ENCODE peak calls at places on chromosomes 12 and 14, in eight cellular contexts. T is activated CD8-positive, alpha-beta memory T cell treated with anti-CD3 and anti-CD28 coated beads for 48 hours; J is SW480; N is mucosa of gallbladder; W is ACHN; Q is sciatic nerve; V is stimulated activated effector memory CD8-positive, alpha-beta T cell treated with anti-CD3 and anti-CD28 coated beads, Interleukin-12 subunit alpha, Interleukin-12 subunit beta, amount 100 ng/mL, for 72 hours; G is SK-N-SH. D is an unnamed sample.

GRCh38 chr14:90388437-90388836 is 8.4 kb upstream of the CALM1 start:
- DNase-seq in T (no peak), W (peak; percentile 82), V (no peak), J (peak; percentile 74), N (peak; percentile 30), G (no peak), Q (no peak), D (no peak)

GRCh38 chr12:116673713-116674112 is 64.2 kb downstream of the SPRING1 start:
- DNase-seq in V (no peak), Q (no peak), T (no peak), J (peak; percentile 17), W (peak; percentile 26), G (no peak), N (no peak), D (no peak)

GRCh38 chr14:92956961-92957360 is 34.0 kb downstream of the CHGA start:
- DNase-seq in W (no peak), G (no peak), T (no peak), N (no peak), V (no peak), Q (no peak), J (no peak), D (no peak)

GRCh38 chr14:81729622-81730021 is 196.0 kb upstream of the SEL1L start:
- DNase-seq in V (no peak), Q (no peak), W (no peak), G (no peak), T (no peak), J (no peak), N (no peak), D (no peak)

GRCh38 chr14:56555921-56556570 is 23.6 kb upstream of the TMEM260 start:
- DNase-seq in T (no peak), V (no peak), J (peak; percentile 75), W (peak; percentile 32), Q (no peak), N (no peak), G (peak; percentile 11), D (peak; percentile 67)

GRCh38 chr12:56839489-56840442 is 76.6 kb downstream of the HSD17B6 start:
- DNase-seq in J (peak; percentile 48), G (peak; percentile 23), W (peak; percentile 69), N (peak; percentile 48), Q (peak; percentile 63), V (no peak), T (no peak), D (no peak)

GRCh38 chr12:116222358-116222757 is 55.1 kb downstream of the MED13L start:
- DNase-seq in N (peak; percentile 84), Q (peak; percentile 86), W (peak; percentile 67), V (no peak), G (no peak), J (peak; percentile 16), T (no peak), D (peak; percentile 20)

GRCh38 chr14:81275305-81275950 is 54.7 kb upstream of the GTF2A1 start:
- DNase-seq in W (no peak), G (no peak), J (no peak), V (no peak), T (no peak), Q (no peak), N (no peak), D (no peak)

GRCh38 chr14:92460541-92460915 is 53.1 kb upstream of the RIN3 start:
- DNase-seq in V (no peak), N (no peak), Q (peak; percentile 23), G (no peak), J (no peak), W (no peak), T (no peak), D (no peak)

GRCh38 chr14:75184447-75184846 is 8.0 kb upstream of the TMED10 start:
- DNase-seq in G (no peak), V (no peak), W (no peak), Q (no peak), J (no peak), T (no peak), N (no peak), D (no peak)

GRCh38 chr14:104600141-104600643 is 4.4 kb downstream of the TMEM179 start:
- DNase-seq in V (no peak), J (peak; percentile 46), T (no peak), Q (no peak), G (peak; percentile 94), N (no peak), W (peak; percentile 9), D (no peak)

GRCh38 chr14:100665518-100666032 is 61.1 kb upstream of the DLK1 start:
- DNase-seq in G (no peak), W (no peak), Q (no peak), J (no peak), N (peak; percentile 81), V (no peak), T (no peak), D (no peak)

GRCh38 chr12:109731806-109732205 is 18.2 kb downstream of the FAM222A start:
- DNase-seq in G (peak; percentile 41), Q (peak; percentile 23), V (no peak), N (no peak), J (no peak), T (no peak), W (no peak), D (no peak)

GRCh38 chr14:34030864-34031263 is 80.0 kb upstream of the EGLN3 start:
- DNase-seq in N (peak; percentile 46), W (no peak), G (peak; percentile 29), Q (peak; percentile 64), V (no peak), T (no peak), J (no peak), D (no peak)

GRCh38 chr12:80282761-80283160 is 161.3 kb upstream of the PTPRQ start:
- DNase-seq in T (no peak), N (no peak), G (no peak), J (no peak), W (no peak), Q (no peak), V (no peak), D (no peak)

GRCh38 chr12:39368096-39368495 is 74.8 kb downstream of the KIF21A start:
- DNase-seq in T (no peak), G (no peak), V (no peak), W (no peak), J (no peak), N (no peak), Q (no peak), D (no peak)

GRCh38 chr12:99027491-99027890 is 382.4 kb downstream of the APAF1 start:
- DNase-seq in T (no peak), G (no peak), V (no peak), Q (no peak), W (no peak), J (no peak), N (peak; percentile 22), D (no peak)

GRCh38 chr12:79296871-79297270 is 393.9 kb downstream of the PAWR start:
- DNase-seq in J (no peak), V (no peak), T (no peak), W (no peak), Q (no peak), G (no peak), N (no peak), D (no peak)

GRCh38 chr12:25585662-25586061 is 32.6 kb upstream of the LMNTD1 start:
- DNase-seq in G (no peak), N (no peak), V (no peak), J (no peak), Q (no peak), W (no peak), T (no peak), D (no peak)

GRCh38 chr14:34157642-34158041 is 206.8 kb upstream of the EGLN3 start:
- DNase-seq in T (no peak), V (no peak), W (no peak), J (no peak), N (no peak), Q (no peak), G (no peak), D (no peak)

GRCh38 chr14:73467800-73468199 is 9.5 kb upstream of the NUMB start:
- DNase-seq in W (no peak), T (no peak), N (no peak), Q (no peak), J (no peak), G (no peak), V (peak; percentile 26), D (no peak)

D was measured in SK-N-MC.